ENCODE peak calls at places on chromosomes 13 and 19, in eight cellular contexts. D, V, C, G, E, H, P and L are unnamed samples.

GRCh38 chr13:99045396-99045795 is 67.5 kb upstream of the DOCK9 start:
- DNase-seq in P (peak), D (no peak), E (no peak), H (no peak), C (no peak), V (no peak), G (no peak), L (no peak)

GRCh38 chr13:24865158-24865557 is 101.2 kb downstream of the RNF17 start:
- DNase-seq in V (no peak), D (no peak), C (no peak), P (no peak), H (no peak), E (no peak), G (peak), L (no peak)

GRCh38 chr19:12946092-12946845 is 607 bp downstream of the RAD23A start:
- DNase-seq in G (peak), E (peak), P (no peak), D (peak), H (peak), C (no peak), V (peak), L (no peak)

GRCh38 chr13:107275945-107276614 is 708.1 kb upstream of the ARGLU1 start:
- DNase-seq in C (no peak), V (no peak), D (peak), P (no peak), E (no peak), H (no peak), G (no peak), L (no peak)

GRCh38 chr19:15199652-15200574 is 882 bp downstream of the NOTCH3 start:
- DNase-seq in V (peak), G (no peak), E (no peak), P (no peak), H (no peak), D (no peak), C (no peak), L (no peak)

GRCh38 chr19:23410155-23410554 is 14.9 kb upstream of the ZNF91 start:
- DNase-seq in P (no peak), C (no peak), D (no peak), H (no peak), E (no peak), G (no peak), V (no peak), L (no peak)

GRCh38 chr19:1183543-1184172 is 9.6 kb upstream of the SBNO2 start:
- DNase-seq in P (no peak), D (peak), G (no peak), E (peak), V (no peak), H (no peak), C (no peak), L (no peak)

GRCh38 chr19:55958356-55958755 is 10.7 kb downstream of the NLRP8 start:
- DNase-seq in V (no peak), P (no peak), E (peak), G (no peak), D (no peak), C (no peak), H (peak), L (no peak)

GRCh38 chr19:5078179-5078578 is 109.3 kb downstream of the KDM4B start:
- DNase-seq in H (no peak), C (no peak), D (no peak), V (no peak), E (no peak), P (no peak), G (peak), L (no peak)

GRCh38 chr19:58380736-58381459 is at the start of gene ZNF837:
- DNase-seq in V (peak), G (peak), D (peak), E (peak), H (peak), C (peak), P (peak), L (peak)

GRCh38 chr13:40803316-40803715 is 13.9 kb downstream of the SLC25A15 start:
- DNase-seq in C (no peak), V (no peak), P (no peak), E (no peak), D (no peak), H (no peak), G (no peak), L (no peak)

GRCh38 chr13:76331948-76332712 is 554.1 kb downstream of the KCTD12 start:
- DNase-seq in G (no peak), C (no peak), P (no peak), E (no peak), H (no peak), V (no peak), D (no peak), L (no peak)

GRCh38 chr13:44281252-44282000 is 92.2 kb upstream of the SERP2 start:
- DNase-seq in D (no peak), E (no peak), G (no peak), H (no peak), V (no peak), P (no peak), C (no peak), L (no peak)

GRCh38 chr19:12757544-12758274 is 6.1 kb downstream of the BEST2 start:
- DNase-seq in D (peak), E (no peak), P (no peak), G (peak), C (no peak), H (peak), V (peak), L (no peak)

GRCh38 chr13:111911141-111911720 is 155.7 kb upstream of the SOX1 start:
- DNase-seq in V (no peak), D (no peak), P (no peak), E (peak), G (no peak), H (no peak), C (no peak), L (no peak)

GRCh38 chr19:1156305-1156801 is 17.7 kb downstream of the SBNO2 start:
- DNase-seq in C (no peak), H (no peak), G (no peak), E (no peak), P (no peak), V (no peak), D (no peak), L (no peak)

GRCh38 chr19:5112681-5113080 is 143.8 kb downstream of the KDM4B start:
- DNase-seq in V (no peak), E (no peak), G (no peak), H (no peak), P (no peak), D (no peak), C (no peak), L (no peak)